ENCODE peak calls at places on chromosomes 2 and 18, in four cellular contexts. C is NCI-H1105 treated with DMSO at 0.1 percent for 48 hours, J is AG08396, F is Daoy. K is an unnamed sample.

GRCh38 chr2:49973917-49974368 is 819.6 kb upstream of the FSHR start:
- DNase-seq in F (peak), C (peak), J (peak), K (no peak)

GRCh38 chr2:218444692-218445357 is 25.9 kb downstream of the VIL1 start:
- DNase-seq in C (no peak), J (no peak), F (no peak), K (no peak)

GRCh38 chr2:190657474-190658252 is 8.8 kb downstream of the NAB1 start:
- DNase-seq in C (no peak), F (no peak), J (no peak), K (no peak)

GRCh38 chr2:207501797-207502196 is 28.0 kb upstream of the CREB1 start:
- DNase-seq in C (no peak), J (no peak), F (no peak), K (no peak)

GRCh38 chr2:198596985-198597384 is 792.6 kb downstream of the PLCL1 start:
- DNase-seq in F (no peak), J (no peak), C (no peak), K (no peak)

GRCh38 chr2:224106794-224107193 is 67.7 kb upstream of the SERPINE2 start:
- DNase-seq in J (no peak), F (no peak), C (no peak), K (no peak)

GRCh38 chr18:7393080-7393479 is 162.2 kb downstream of the LRRC30 start:
- DNase-seq in J (no peak), F (no peak), C (no peak), K (no peak)

GRCh38 chr2:200455958-200456421 is 53.9 kb downstream of the KCTD18 start:
- DNase-seq in J (no peak), F (no peak), C (no peak), K (no peak)

GRCh38 chr2:152694161-152694661 is 23.1 kb downstream of the PRPF40A start:
- DNase-seq in F (peak), C (no peak), J (peak), K (peak)

GRCh38 chr2:42057159-42057901 is 9.5 kb downstream of the PKDCC start:
- DNase-seq in F (no peak), C (no peak), J (no peak), K (no peak)

GRCh38 chr2:62947403-62947802 is 103.2 kb upstream of the OTX1 start:
- DNase-seq in J (no peak), F (no peak), C (no peak), K (no peak)

GRCh38 chr2:75065402-75066008 is 107.1 kb downstream of the POLE4 start:
- DNase-seq in J (peak), F (no peak), C (no peak), K (peak)

GRCh38 chr2:14194233-14194632 is 438.3 kb upstream of the LRATD1 start:
- DNase-seq in J (no peak), C (no peak), F (no peak), K (no peak)

GRCh38 chr18:13218376-13219011 is at the start of gene LDLRAD4:
- DNase-seq in J (no peak), F (no peak), C (peak), K (no peak)

GRCh38 chr2:169362346-169363026 is at the start of gene LRP2:
- DNase-seq in C (peak), J (peak), F (peak), K (peak)

GRCh38 chr2:129061079-129061785 is 742.6 kb upstream of the HS6ST1 start:
- DNase-seq in C (no peak), J (no peak), F (peak), K (no peak)

GRCh38 chr18:43786893-43787292 is 509.6 kb upstream of the SYT4 start:
- DNase-seq in C (no peak), J (no peak), F (no peak), K (no peak)

GRCh38 chr2:74441690-74442482 is at the start of gene RTKN:
- DNase-seq in F (no peak), C (peak), J (no peak), K (peak)

GRCh38 chr2:241636983-241637232 is at the start of gene THAP4:
- DNase-seq in F (peak), C (no peak), J (peak), K (peak)

GRCh38 chr2:237998530-237998929 is 31.7 kb downstream of the UBE2F start:
- DNase-seq in J (no peak), F (no peak), C (no peak), K (no peak)

GRCh38 chr2:192026064-192026715 is 168.5 kb downstream of the TMEFF2 start:
- DNase-seq in J (no peak), F (no peak), C (no peak), K (no peak)

GRCh38 chr2:12819098-12819465 is 102.3 kb downstream of the TRIB2 start:
- DNase-seq in F (peak), C (no peak), J (peak), K (peak)

GRCh38 chr2:50438293-50438692 is 593.6 kb downstream of the NRXN1 start:
- DNase-seq in C (no peak), F (no peak), J (no peak), K (no peak)

GRCh38 chr2:231666171-231667095 is 41.9 kb upstream of the PTMA start:
- DNase-seq in C (no peak), J (peak), F (peak), K (peak)

GRCh38 chr18:69956037-69956436 is 8.4 kb upstream of the CD226 start:
- DNase-seq in J (no peak), C (no peak), F (no peak), K (no peak)

GRCh38 chr2:119228964-119229363 is 5.3 kb downstream of the STEAP3 start:
- DNase-seq in C (no peak), J (no peak), F (no peak), K (peak)

GRCh38 chr2:196205891-196206408 is 34.6 kb upstream of the STK17B start:
- DNase-seq in F (no peak), J (no peak), C (no peak), K (no peak)

GRCh38 chr18:11861583-11862288 is 10.5 kb downstream of the CHMP1B start:
- DNase-seq in F (no peak), C (no peak), J (no peak), K (no peak)

GRCh38 chr2:152097291-152098032 is 1.4 kb downstream of the CACNB4 start:
- DNase-seq in F (peak), J (peak), C (no peak), K (peak)

GRCh38 chr2:38375711-38376345 is 1.2 kb downstream of the ATL2 start:
- DNase-seq in J (no peak), C (no peak), F (peak), K (peak)

GRCh38 chr2:25320077-25320476 is 21.6 kb downstream of the DNMT3A start:
- DNase-seq in J (no peak), F (no peak), C (no peak), K (no peak)

GRCh38 chr2:33378551-33379220 is 97.8 kb upstream of the RASGRP3 start:
- DNase-seq in C (no peak), F (no peak), J (no peak), K (no peak)

GRCh38 chr18:11494093-11494492 is 115.3 kb upstream of the SLC35G4 start:
- DNase-seq in J (no peak), C (no peak), F (no peak), K (no peak)

GRCh38 chr2:136206613-136207012 is 88.7 kb upstream of the CXCR4 start:
- DNase-seq in C (peak), J (no peak), F (no peak), K (no peak)

GRCh38 chr2:8304821-8305766 is 376.8 kb upstream of the ID2 start:
- DNase-seq in J (no peak), F (no peak), C (no peak), K (no peak)

GRCh38 chr2:23828256-23828980 is 98.5 kb downstream of the ATAD2B start:
- DNase-seq in J (peak), F (no peak), C (no peak), K (no peak)